ENCODE peak calls at places on chromosome 5, in four cellular contexts. One of them, this sample, is unnamed. For H3K27me3 and H3K9me3, the result is how much of the 10 kb centered on the place peaks cover.

GRCh38 chr5:178283520-178283919 is 50.9 kb upstream of the PHYKPL start:
- DNase-seq in lower lobe of right lung: no peak
- DNase-seq in right atrium auricular region: no peak
- DNase-seq in mammary epithelial cell: no peak
- DNase-seq in this sample: no peak

GRCh38 chr5:135578305-135578684 is 496 bp downstream of the CXCL14 start:
- DNase-seq in lower lobe of right lung: no peak
- DNase-seq in right atrium auricular region: no peak
- DNase-seq in mammary epithelial cell: no peak
- DNase-seq in this sample: no peak

GRCh38 chr5:135492319-135492626 is 40.1 kb upstream of the TIFAB start:
- DNase-seq in right atrium auricular region: no peak
- DNase-seq in mammary epithelial cell: peak
- DNase-seq in lower lobe of right lung: no peak
- DNase-seq in this sample: no peak

GRCh38 chr5:139378101-139378825 is 4.8 kb downstream of the SLC23A1 start:
- DNase-seq in mammary epithelial cell: no peak
- DNase-seq in right atrium auricular region: no peak
- DNase-seq in lower lobe of right lung: no peak
- DNase-seq in this sample: no peak

GRCh38 chr5:102385365-102385764 is 89.3 kb upstream of the SLCO4C1 start:
- DNase-seq in lower lobe of right lung: no peak
- DNase-seq in right atrium auricular region: no peak
- DNase-seq in mammary epithelial cell: no peak
- DNase-seq in this sample: no peak

GRCh38 chr5:60505373-60505772 is 194.6 kb downstream of the DEPDC1B start:
- DNase-seq in mammary epithelial cell: no peak
- DNase-seq in right atrium auricular region: no peak
- DNase-seq in lower lobe of right lung: no peak
- DNase-seq in this sample: no peak

GRCh38 chr5:175542232-175542965 is 64.0 kb downstream of the SFXN1 start:
- DNase-seq in right atrium auricular region: no peak
- DNase-seq in lower lobe of right lung: no peak
- DNase-seq in mammary epithelial cell: no peak
- DNase-seq in this sample: peak

GRCh38 chr5:171080151-171080938 is 218.5 kb downstream of the RANBP17 start:
- DNase-seq in right atrium auricular region: no peak
- DNase-seq in mammary epithelial cell: no peak
- DNase-seq in lower lobe of right lung: no peak
- DNase-seq in this sample: no peak

GRCh38 chr5:19172926-19173425 is 815.0 kb downstream of the CDH18 start:
- DNase-seq in mammary epithelial cell: no peak
- DNase-seq in right atrium auricular region: no peak
- DNase-seq in lower lobe of right lung: no peak
- DNase-seq in this sample: no peak

GRCh38 chr5:103834216-103834615 is 271.6 kb upstream of the NUDT12 start:
- DNase-seq in lower lobe of right lung: no peak
- DNase-seq in right atrium auricular region: no peak
- DNase-seq in mammary epithelial cell: no peak
- DNase-seq in this sample: no peak

GRCh38 chr5:72115277-72115676 is 8.0 kb downstream of the MAP1B start:
- DNase-seq in lower lobe of right lung: no peak
- DNase-seq in mammary epithelial cell: no peak
- DNase-seq in right atrium auricular region: no peak
- DNase-seq in this sample: no peak

GRCh38 chr5:180180846-180181245 is 28.2 kb downstream of the RASGEF1C start:
- DNase-seq in lower lobe of right lung: no peak
- DNase-seq in right atrium auricular region: peak
- DNase-seq in mammary epithelial cell: no peak
- DNase-seq in this sample: no peak

GRCh38 chr5:43155394-43156096 is 34.8 kb downstream of the ZNF131 start:
- DNase-seq in lower lobe of right lung: no peak
- DNase-seq in mammary epithelial cell: no peak
- DNase-seq in right atrium auricular region: no peak
- DNase-seq in this sample: no peak

GRCh38 chr5:73230264-73231244 is 57.6 kb downstream of the TMEM174 start:
- DNase-seq in right atrium auricular region: no peak
- DNase-seq in mammary epithelial cell: no peak
- DNase-seq in lower lobe of right lung: no peak
- DNase-seq in this sample: no peak

GRCh38 chr5:75640395-75640794 is 29.1 kb downstream of the ANKDD1B start:
- DNase-seq in right atrium auricular region: no peak
- DNase-seq in mammary epithelial cell: peak
- DNase-seq in lower lobe of right lung: no peak
- DNase-seq in this sample: no peak

GRCh38 chr5:172344855-172345254 is 61.3 kb upstream of the UBTD2 start:
- DNase-seq in lower lobe of right lung: no peak
- DNase-seq in right atrium auricular region: no peak
- DNase-seq in mammary epithelial cell: no peak
- DNase-seq in this sample: no peak

GRCh38 chr5:72428664-72429063 is 78.5 kb downstream of the ZNF366 start:
- DNase-seq in mammary epithelial cell: no peak
- DNase-seq in lower lobe of right lung: no peak
- DNase-seq in right atrium auricular region: no peak
- DNase-seq in this sample: no peak

GRCh38 chr5:56451742-56452141 is 218.6 kb upstream of the ANKRD55 start:
- DNase-seq in right atrium auricular region: no peak
- DNase-seq in mammary epithelial cell: no peak
- DNase-seq in lower lobe of right lung: no peak
- DNase-seq in this sample: no peak

GRCh38 chr5:89120719-89121118 is 237.7 kb upstream of the MEF2C start:
- DNase-seq in lower lobe of right lung: no peak
- DNase-seq in right atrium auricular region: peak
- DNase-seq in mammary epithelial cell: peak
- DNase-seq in this sample: no peak

GRCh38 chr5:67318746-67319145 is 122.1 kb upstream of the CD180 start:
- DNase-seq in lower lobe of right lung: no peak
- DNase-seq in right atrium auricular region: no peak
- DNase-seq in mammary epithelial cell: no peak
- DNase-seq in this sample: no peak

GRCh38 chr5:72402959-72403628 is 82.9 kb downstream of the PTCD2 start:
- DNase-seq in lower lobe of right lung: no peak
- DNase-seq in mammary epithelial cell: no peak
- DNase-seq in right atrium auricular region: no peak
- DNase-seq in this sample: no peak

GRCh38 chr5:2903451-2904395 is 152.2 kb upstream of the IRX2 start:
- DNase-seq in mammary epithelial cell: no peak
- DNase-seq in lower lobe of right lung: no peak
- DNase-seq in right atrium auricular region: peak
- DNase-seq in this sample: no peak

GRCh38 chr5:149005077-149005892 is 57.6 kb downstream of the SH3TC2 start:
- DNase-seq in mammary epithelial cell: peak
- DNase-seq in lower lobe of right lung: no peak
- DNase-seq in right atrium auricular region: no peak
- DNase-seq in this sample: no peak

GRCh38 chr5:74212336-74212735 is 428.2 kb downstream of the ENC1 start:
- DNase-seq in mammary epithelial cell: no peak
- DNase-seq in lower lobe of right lung: no peak
- DNase-seq in right atrium auricular region: no peak
- DNase-seq in this sample: no peak

GRCh38 chr5:98464737-98465330 is 308.6 kb upstream of the RGMB start:
- DNase-seq in lower lobe of right lung: no peak
- DNase-seq in mammary epithelial cell: no peak
- DNase-seq in right atrium auricular region: no peak
- DNase-seq in this sample: no peak

GRCh38 chr5:55022454-55022853 is 1.6 kb upstream of the GZMK start:
- DNase-seq in right atrium auricular region: no peak
- DNase-seq in mammary epithelial cell: no peak
- DNase-seq in lower lobe of right lung: no peak
- DNase-seq in this sample: no peak

GRCh38 chr5:44807269-44807668 is 1.5 kb upstream of the MRPS30 start:
- DNase-seq in mammary epithelial cell: peak
- DNase-seq in lower lobe of right lung: no peak
- DNase-seq in right atrium auricular region: no peak
- DNase-seq in this sample: peak

GRCh38 chr5:172700686-172701324 is 59.7 kb downstream of the NEURL1B start:
- DNase-seq in mammary epithelial cell: no peak
- DNase-seq in right atrium auricular region: no peak
- DNase-seq in lower lobe of right lung: no peak
- DNase-seq in this sample: no peak

GRCh38 chr5:142915840-142916424 is 145.8 kb downstream of the ARHGAP26 start:
- DNase-seq in right atrium auricular region: no peak
- DNase-seq in mammary epithelial cell: peak
- DNase-seq in lower lobe of right lung: no peak
- DNase-seq in this sample: peak

GRCh38 chr5:68946728-68947127 is 147.1 kb upstream of the SLC30A5 start:
- DNase-seq in mammary epithelial cell: no peak
- DNase-seq in lower lobe of right lung: no peak
- DNase-seq in right atrium auricular region: no peak
- DNase-seq in this sample: no peak

GRCh38 chr5:128341056-128341455 is 197.0 kb downstream of the FBN2 start:
- DNase-seq in right atrium auricular region: no peak
- DNase-seq in mammary epithelial cell: no peak
- DNase-seq in lower lobe of right lung: no peak
- DNase-seq in this sample: no peak

GRCh38 chr5:158433634-158434033 is 574.7 kb upstream of the CLINT1 start:
- DNase-seq in mammary epithelial cell: no peak
- DNase-seq in lower lobe of right lung: no peak
- DNase-seq in right atrium auricular region: no peak
- DNase-seq in this sample: no peak

GRCh38 chr5:181217111-181217804 is 5.8 kb upstream of the TRIM41 start:
- DNase-seq in right atrium auricular region: no peak
- DNase-seq in mammary epithelial cell: peak
- DNase-seq in lower lobe of right lung: peak
- DNase-seq in this sample: peak

GRCh38 chr5:78649816-78650561 is 1.4 kb upstream of the LHFPL2 start:
- DNase-seq in right atrium auricular region: no peak
- DNase-seq in lower lobe of right lung: no peak
- DNase-seq in mammary epithelial cell: peak
- DNase-seq in this sample: no peak

GRCh38 chr5:78647838-78648358 is 674 bp downstream of the LHFPL2 start:
- DNase-seq in right atrium auricular region: no peak
- DNase-seq in lower lobe of right lung: peak
- DNase-seq in mammary epithelial cell: peak
- DNase-seq in this sample: peak

GRCh38 chr5:78650562-78650930 is 2.0 kb upstream of the LHFPL2 start:
- DNase-seq in lower lobe of right lung: no peak
- DNase-seq in right atrium auricular region: no peak
- DNase-seq in mammary epithelial cell: no peak
- DNase-seq in this sample: no peak

GRCh38 chr5:78648359-78649219 is at the start of gene LHFPL2:
- DNase-seq in mammary epithelial cell: peak
- DNase-seq in right atrium auricular region: peak
- DNase-seq in lower lobe of right lung: peak
- DNase-seq in this sample: peak

DNA sequence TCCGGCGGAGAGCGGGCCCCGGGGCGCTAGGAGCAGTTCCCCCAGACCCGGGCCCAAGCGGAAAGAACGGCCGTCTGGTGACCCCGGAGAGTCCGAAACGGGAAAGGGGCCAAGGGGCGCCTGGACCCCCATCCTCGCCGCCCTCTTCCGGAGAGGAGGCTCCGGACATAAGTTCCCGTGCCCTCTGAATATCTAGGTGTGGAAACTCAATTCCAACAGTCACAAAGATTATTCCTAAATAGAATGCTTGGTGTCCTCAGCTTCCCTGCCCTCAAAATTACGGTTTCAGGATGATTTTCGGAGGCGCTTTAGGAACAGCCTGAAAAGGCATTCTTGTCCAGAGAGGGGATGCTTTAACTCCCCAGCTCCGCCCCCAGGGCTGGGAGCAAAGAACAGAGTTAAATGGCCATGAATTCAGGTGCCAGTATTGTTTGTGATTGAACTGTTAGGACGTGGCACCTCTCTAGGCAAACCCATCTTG is 688 bp upstream of the LHFPL2 start:
- DNase-seq in right atrium auricular region: no peak
- DNase-seq in lower lobe of right lung: no peak
- DNase-seq in mammary epithelial cell: no peak
- DNase-seq in this sample: no peak
- H3K4me3 ChIP-seq in right atrium auricular region: peak
- H3K4me3 ChIP-seq in lower lobe of right lung: peak
- H3K4me3 ChIP-seq in mammary epithelial cell: peak
- H3K4me3 ChIP-seq in this sample: peak

GRCh38 chr5:132019857-132020555 is 8.5 kb upstream of the ACSL6 start:
- DNase-seq in mammary epithelial cell: peak
- DNase-seq in right atrium auricular region: no peak
- DNase-seq in lower lobe of right lung: no peak
- DNase-seq in this sample: no peak
- H3K27me3 ChIP-seq in mammary epithelial cell: under half
- H3K27me3 ChIP-seq in right atrium auricular region: under half
- H3K27me3 ChIP-seq in lower lobe of right lung: under half
- H3K27me3 ChIP-seq in this sample: under half

DNA sequence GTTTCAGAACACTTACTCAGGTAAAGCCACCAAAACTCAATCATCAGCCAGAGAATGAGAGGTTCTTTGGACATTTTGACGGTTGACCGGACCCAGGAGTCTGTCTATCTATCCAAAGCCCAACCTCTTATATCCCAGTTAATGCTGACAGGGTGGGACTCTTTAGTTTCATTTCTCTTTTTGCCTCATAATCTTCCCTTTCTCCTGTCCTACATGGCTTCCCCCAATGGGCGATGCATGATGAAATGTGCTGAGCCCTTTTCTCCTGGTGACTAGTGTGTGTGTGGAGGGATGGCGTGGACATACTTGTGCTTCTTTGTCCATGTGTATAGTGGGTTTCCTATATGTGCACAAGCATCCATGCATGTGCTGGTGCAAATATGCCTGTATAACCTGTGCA is at the start of gene TIMD4:
- DNase-seq in right atrium auricular region: no peak
- DNase-seq in mammary epithelial cell: no peak
- DNase-seq in lower lobe of right lung: no peak
- DNase-seq in this sample: no peak
- H3K9me3 ChIP-seq in right atrium auricular region: under half
- H3K9me3 ChIP-seq in mammary epithelial cell: under half
- H3K9me3 ChIP-seq in lower lobe of right lung: under half
- H3K9me3 ChIP-seq in this sample: under half

DNA sequence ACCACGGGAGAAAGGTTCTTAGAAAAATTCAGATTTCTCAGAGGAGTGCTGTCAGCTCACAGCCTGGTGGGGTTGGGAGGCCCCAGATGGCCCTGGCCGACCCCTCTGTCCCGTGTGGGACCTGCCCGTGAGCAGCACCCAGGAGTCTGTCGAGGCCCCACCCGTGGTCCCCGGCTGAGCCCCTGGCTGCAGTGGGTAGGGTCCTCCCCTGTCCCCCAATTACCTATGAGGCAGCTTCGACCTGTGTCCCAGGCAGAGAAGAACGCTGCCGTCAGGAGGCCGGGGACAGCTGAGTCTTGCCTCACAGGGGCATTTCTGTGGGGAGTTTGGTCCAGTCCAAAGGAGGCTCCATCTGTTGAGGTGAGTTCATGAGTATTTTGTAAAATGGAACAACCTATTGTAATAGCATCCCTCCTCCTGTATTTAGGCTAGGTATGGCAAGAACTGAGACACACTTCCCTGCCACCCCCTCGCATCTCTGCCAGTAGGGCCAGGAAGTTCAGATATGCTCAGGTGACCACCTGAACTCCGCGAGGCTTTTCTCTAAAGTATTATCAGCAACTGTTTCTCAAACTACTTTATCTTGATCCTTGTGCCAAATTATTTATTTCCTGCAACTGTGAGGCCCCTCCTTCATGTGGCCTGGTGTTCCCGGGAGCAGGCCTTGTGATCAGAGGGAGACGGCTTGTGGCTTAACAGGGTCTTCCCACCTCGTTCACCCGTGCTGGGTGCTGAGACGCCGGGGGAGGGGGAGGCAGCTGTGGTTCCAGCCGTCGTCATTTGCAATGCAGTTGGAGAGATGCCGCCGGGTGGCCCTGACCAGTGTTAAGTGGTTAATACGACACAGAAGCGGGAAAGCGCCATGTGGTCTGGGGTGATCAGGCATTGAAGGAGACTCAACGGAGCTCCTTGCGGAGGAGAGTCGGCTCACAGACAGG is 1.7 kb downstream of the AHRR start:
- DNase-seq in mammary epithelial cell: no peak
- DNase-seq in lower lobe of right lung: no peak
- DNase-seq in right atrium auricular region: no peak
- DNase-seq in this sample: peak
- H3K4me3 ChIP-seq in mammary epithelial cell: no peak
- H3K4me3 ChIP-seq in lower lobe of right lung: peak
- H3K4me3 ChIP-seq in right atrium auricular region: no peak
- H3K4me3 ChIP-seq in this sample: peak

This sample was measured in MG63.